ENCODE peak calls at places on chromosomes 12 and 14, in seven cellular contexts. S is COR-L47, O is activated T-cell treated with anti-CD3 and anti-CD28 coated beads for 48 hours, Q is HuH-7, V is NCI-H69, H is NCI-H774, B is amygdala. F is an unnamed sample.

GRCh38 chr14:105053996-105054395 is 11.2 kb downstream of the GPR132 start:
- DNase-seq in Q (no peak), H (no peak), O (no peak), S (no peak), B (no peak), V (no peak), F (no peak)

GRCh38 chr12:132827763-132828703 is 636 bp downstream of the GOLGA3 start:
- DNase-seq in V (peak; percentile 42), H (no peak), B (peak; percentile 41), Q (peak; percentile 44), O (no peak), S (no peak), F (peak; percentile 88)

GRCh38 chr14:36069535-36069900 is 107.0 kb downstream of the PTCSC3 start:
- DNase-seq in S (peak; percentile 51), V (peak; percentile 92), H (peak; percentile 59), Q (peak; percentile 23), B (peak; percentile 40), O (peak; percentile 3), F (peak; percentile 68)

GRCh38 chr12:114245555-114245954 is 160.4 kb downstream of the TBX5 start:
- DNase-seq in O (no peak), B (no peak), S (no peak), V (no peak), Q (no peak), H (no peak), F (no peak)

GRCh38 chr12:15256760-15257159 is 35.5 kb upstream of the RERG start:
- DNase-seq in O (no peak), Q (no peak), B (no peak), S (peak; percentile 28), H (peak; percentile 15), V (peak; percentile 68), F (no peak)

GRCh38 chr14:77889971-77890442 is 90.1 kb downstream of the ADCK1 start:
- DNase-seq in S (no peak), B (no peak), V (no peak), O (no peak), H (no peak), Q (no peak), F (no peak)

GRCh38 chr12:2013527-2014223 is 9.4 kb upstream of the DCP1B start:
- DNase-seq in B (no peak), O (no peak), H (peak; percentile 21), Q (no peak), S (no peak), V (peak; percentile 56), F (no peak)

GRCh38 chr14:68621400-68622365 is 171.2 kb downstream of the ZFP36L1 start:
- DNase-seq in V (no peak), O (no peak), Q (no peak), B (no peak), S (no peak), H (no peak), F (peak; percentile 24)

GRCh38 chr12:2259368-2259767 is 206.6 kb downstream of the CACNA1C start:
- DNase-seq in H (no peak), Q (no peak), O (no peak), B (no peak), S (no peak), V (no peak), F (no peak)

GRCh38 chr14:46048127-46048526 is 603.5 kb downstream of the RPL10L start:
- DNase-seq in S (peak; percentile 10), O (no peak), B (no peak), Q (no peak), H (no peak), V (peak; percentile 70), F (peak; percentile 77)

GRCh38 chr14:105075364-105076295 is 10.4 kb upstream of the GPR132 start:
- DNase-seq in V (peak; percentile 95), S (peak; percentile 76), Q (no peak), H (no peak), B (peak; percentile 26), O (no peak), F (no peak)

GRCh38 chr12:356276-356988 is 32.7 kb downstream of the KDM5A start:
- DNase-seq in S (no peak), B (no peak), V (no peak), H (no peak), Q (no peak), O (no peak), F (peak; percentile 53)

F was measured in DMS53.